ENCODE peak calls at places on chromosome 5, in nine cellular contexts. L is type B pancreatic cell; N is sigmoid colon; Q is CD4-positive, alpha-beta T cell; M is lower leg skin; J is AG09309; F is cardiac muscle cell; W is natural killer cell; O is right lobe of liver. X is an unnamed sample.

GRCh38 chr5:55173696-55174101 is 722 bp upstream of the CDC20B start:
- DNase-seq in J (no peak), W (no peak), N (no peak), L (no peak), Q (no peak), O (no peak), F (no peak), M (no peak), X (no peak)

GRCh38 chr5:82754759-82755158 is 322.4 kb downstream of the TMEM167A start:
- DNase-seq in Q (no peak), F (no peak), O (no peak), W (no peak), L (no peak), M (no peak), J (no peak), N (no peak), X (no peak)

GRCh38 chr5:77748160-77748559 is 28.0 kb downstream of the TBCA start:
- DNase-seq in L (no peak), O (no peak), J (no peak), N (no peak), M (no peak), F (no peak), Q (no peak), W (no peak), X (no peak)

GRCh38 chr5:26940981-26941380 is 97.4 kb downstream of the CDH9 start:
- DNase-seq in L (no peak), N (no peak), W (no peak), Q (no peak), O (no peak), F (no peak), J (no peak), M (no peak), X (no peak)

GRCh38 chr5:117454716-117455212 is 880.1 kb upstream of the SEMA6A start:
- DNase-seq in O (peak; percentile 59), Q (peak; percentile 36), J (no peak), W (no peak), L (no peak), N (no peak), M (peak; percentile 90), F (peak; percentile 21), X (no peak)

GRCh38 chr5:72353046-72353445 is 32.9 kb downstream of the PTCD2 start:
- DNase-seq in O (no peak), L (no peak), F (no peak), Q (no peak), M (no peak), W (no peak), J (peak; percentile 21), N (no peak), X (no peak)

GRCh38 chr5:109319351-109319750 is 90.4 kb downstream of the PJA2 start:
- DNase-seq in O (no peak), W (no peak), M (no peak), J (no peak), L (no peak), N (no peak), F (no peak), Q (no peak), X (no peak)

GRCh38 chr5:140344683-140345423 is 1.6 kb downstream of the HBEGF start:
- DNase-seq in F (no peak), M (no peak), O (no peak), Q (no peak), J (no peak), N (no peak), W (no peak), L (no peak), X (no peak)

GRCh38 chr5:137462816-137463520 is 36.2 kb downstream of the SPOCK1 start:
- DNase-seq in Q (no peak), J (no peak), L (no peak), N (no peak), F (no peak), O (no peak), W (no peak), M (no peak), X (no peak)

GRCh38 chr5:91419571-91420537 is 36.7 kb upstream of the ARRDC3 start:
- DNase-seq in O (no peak), Q (peak; percentile 73), W (peak; percentile 67), M (peak; percentile 89), N (peak; percentile 73), J (no peak), F (peak; percentile 75), L (no peak), X (no peak)

GRCh38 chr5:124052201-124052600 is 540.2 kb downstream of the CSNK1G3 start:
- DNase-seq in F (no peak), L (no peak), O (no peak), M (no peak), Q (no peak), J (no peak), W (no peak), N (no peak), X (no peak)

GRCh38 chr5:35188041-35188457 is 42.2 kb downstream of the PRLR start:
- DNase-seq in N (no peak), J (no peak), L (no peak), W (no peak), Q (no peak), M (no peak), F (no peak), O (no peak), X (no peak)

GRCh38 chr5:81556809-81557208 is 162.9 kb upstream of the ACOT12 start:
- DNase-seq in O (no peak), L (no peak), Q (no peak), F (no peak), W (no peak), M (no peak), J (no peak), N (no peak), X (no peak)

GRCh38 chr5:39447059-39447458 is 22.3 kb upstream of the DAB2 start:
- DNase-seq in J (no peak), F (no peak), M (no peak), N (no peak), O (no peak), Q (no peak), W (no peak), L (no peak), X (no peak)

GRCh38 chr5:150024241-150024984 is 23.9 kb downstream of the HMGXB3 start:
- DNase-seq in M (no peak), F (peak; percentile 49), W (no peak), O (no peak), Q (no peak), N (no peak), L (no peak), J (no peak), X (no peak)

GRCh38 chr5:178381921-178382688 is 149.5 kb upstream of the PHYKPL start:
- DNase-seq in W (no peak), L (no peak), N (no peak), O (no peak), M (no peak), F (no peak), Q (no peak), J (no peak), X (no peak)

GRCh38 chr5:143316844-143317631 is 86.4 kb downstream of the NR3C1 start:
- DNase-seq in Q (no peak), L (no peak), M (no peak), O (no peak), J (no peak), N (no peak), W (no peak), F (no peak), X (no peak)

GRCh38 chr5:7869474-7870136 is 657 bp downstream of the MTRR start:
- DNase-seq in L (no peak), N (no peak), Q (no peak), M (no peak), J (no peak), W (peak; percentile 27), F (peak; percentile 19), O (no peak), X (no peak)

DNA sequence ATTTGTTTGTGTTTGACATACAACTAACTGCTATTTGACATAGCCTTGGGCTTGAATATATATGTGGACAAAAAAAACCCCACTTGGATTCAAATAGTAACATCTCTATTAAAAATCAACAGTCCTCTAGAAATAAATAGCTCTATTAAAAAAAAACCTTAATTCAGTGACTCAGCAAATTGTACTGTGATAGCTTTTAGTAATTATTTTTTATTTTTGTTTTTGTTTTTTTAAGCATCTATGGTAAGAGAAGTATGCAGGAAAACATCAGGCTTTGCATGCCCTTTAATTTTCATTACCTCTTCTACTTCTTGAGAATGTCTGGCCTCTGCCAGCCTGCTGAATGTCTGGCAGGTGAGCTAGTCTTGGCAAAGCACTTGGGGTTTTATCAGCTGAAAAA is 300.7 kb downstream of the NPR3 start:
- DNase-seq in W (no peak), Q (no peak), M (no peak), J (no peak), N (no peak), L (no peak), O (no peak), F (no peak), X (no peak)
- TF ChIP-seq CTCF in W (no peak), Q (no peak), M (no peak), J (no peak), N (no peak), L (no peak), O (no peak), F (no peak), X (no peak)

GRCh38 chr5:157734466-157734865 is 3.2 kb downstream of the THG1L start:
- DNase-seq in Q (no peak), F (no peak), L (no peak), M (no peak), W (no peak), N (no peak), O (no peak), J (no peak), X (no peak)
- TF ChIP-seq CTCF in Q (no peak), F (no peak), L (no peak), M (no peak), W (no peak), N (no peak), O (no peak), J (no peak), X (no peak)

GRCh38 chr5:1511651-1512540 is 11.9 kb downstream of the LPCAT1 start:
- DNase-seq in Q (peak; percentile 30), F (no peak), M (peak; percentile 63), O (peak; percentile 49), L (peak; percentile 62), W (peak; percentile 14), N (peak; percentile 60), J (peak; percentile 28), X (peak; percentile 82)
- TF ChIP-seq CTCF in Q (no peak), F (peak; percentile 19), M (no peak), O (peak; percentile 16), L (no peak), W (no peak), N (no peak), J (peak; percentile 49), X (peak; percentile 43)

GRCh38 chr5:60387041-60387440 is 312.9 kb downstream of the DEPDC1B start:
- DNase-seq in L (no peak), N (peak; percentile 77), O (no peak), Q (no peak), F (no peak), J (no peak), W (no peak), M (no peak), X (no peak)

GRCh38 chr5:60386398-60386797 is 313.6 kb downstream of the DEPDC1B start:
- DNase-seq in L (no peak), O (no peak), Q (no peak), N (no peak), F (no peak), J (no peak), M (no peak), W (no peak), X (no peak)

GRCh38 chr5:60379907-60380306 is 320.1 kb downstream of the DEPDC1B start:
- DNase-seq in W (no peak), M (no peak), J (no peak), F (no peak), L (no peak), Q (no peak), N (no peak), O (no peak), X (no peak)

GRCh38 chr5:60377826-60378225 is 322.1 kb downstream of the DEPDC1B start:
- DNase-seq in O (no peak), M (no peak), J (no peak), Q (no peak), N (no peak), F (no peak), L (no peak), W (no peak), X (no peak)

GRCh38 chr5:60382761-60383160 is 317.2 kb downstream of the DEPDC1B start:
- DNase-seq in J (peak; percentile 24), N (no peak), F (peak; percentile 11), L (no peak), W (no peak), M (no peak), O (no peak), Q (no peak), X (no peak)
- TF ChIP-seq CTCF in J (peak; percentile 48), N (peak; percentile 50), F (peak; percentile 53), L (peak; percentile 52), W (no peak), M (no peak), O (no peak), Q (no peak), X (peak; percentile 62)